ENCODE peak calls at places on chromosomes 6 and 20, in four cellular contexts. One of them, this sample, is unnamed.
A peak's percentile ranks its signal among the peaks of the same experiment; 100 is the strongest.

GRCh38 chr20:32830437-32830836 is 10.7 kb downstream of the MAPRE1 start:
- DNase-seq in HepG2: no peak
- DNase-seq in GM12892: no peak
- DNase-seq in GM12878: no peak
- DNase-seq in this sample: no peak

GRCh38 chr6:137698636-137699035 is 168.4 kb upstream of the TNFAIP3 start:
- DNase-seq in GM12892: no peak
- DNase-seq in HepG2: no peak
- DNase-seq in GM12878: no peak
- DNase-seq in this sample: no peak

GRCh38 chr6:98747246-98747645 is 87.1 kb upstream of the POU3F2 start:
- DNase-seq in GM12892: no peak
- DNase-seq in HepG2: no peak
- DNase-seq in GM12878: no peak
- DNase-seq in this sample: no peak

GRCh38 chr20:51029963-51030930 is 7.3 kb upstream of the KCNG1 start:
- DNase-seq in GM12878: no peak
- DNase-seq in HepG2: no peak
- DNase-seq in GM12892: no peak
- DNase-seq in this sample: no peak

GRCh38 chr20:56663660-56664059 is 34.6 kb downstream of the TFAP2C start:
- DNase-seq in GM12878: no peak
- DNase-seq in GM12892: no peak
- DNase-seq in HepG2: no peak
- DNase-seq in this sample: no peak

GRCh38 chr6:31569861-31570536 is 2.1 kb upstream of the LTA start:
- DNase-seq in GM12878: no peak
- DNase-seq in GM12892: no peak
- DNase-seq in HepG2: no peak
- DNase-seq in this sample: no peak

GRCh38 chr6:106637718-106638341 is 8.5 kb downstream of the QRSL1 start:
- DNase-seq in GM12878: no peak
- DNase-seq in GM12892: no peak
- DNase-seq in HepG2: no peak
- DNase-seq in this sample: no peak

GRCh38 chr6:140174509-140174908 is 800.1 kb upstream of the CITED2 start:
- DNase-seq in GM12892: no peak
- DNase-seq in GM12878: no peak
- DNase-seq in HepG2: no peak
- DNase-seq in this sample: no peak

GRCh38 chr6:13725570-13725969 is 13.9 kb upstream of the RANBP9 start:
- DNase-seq in HepG2: no peak
- DNase-seq in GM12878: no peak
- DNase-seq in GM12892: no peak
- DNase-seq in this sample: no peak

GRCh38 chr20:38242848-38243449 is 17.6 kb downstream of the KIAA1755 start:
- DNase-seq in GM12892: no peak
- DNase-seq in GM12878: no peak
- DNase-seq in HepG2: peak; percentile 31
- DNase-seq in this sample: no peak

GRCh38 chr6:47262226-47262625 is 47.5 kb downstream of the TNFRSF21 start:
- DNase-seq in GM12878: no peak
- DNase-seq in HepG2: no peak
- DNase-seq in GM12892: no peak
- DNase-seq in this sample: no peak

GRCh38 chr20:22924036-22924737 is 110.9 kb upstream of the SSTR4 start:
- DNase-seq in HepG2: no peak
- DNase-seq in GM12892: no peak
- DNase-seq in GM12878: no peak
- DNase-seq in this sample: no peak

GRCh38 chr6:11525468-11526155 is 11.9 kb upstream of the TMEM170B start:
- DNase-seq in GM12878: no peak
- DNase-seq in HepG2: no peak
- DNase-seq in GM12892: no peak
- DNase-seq in this sample: no peak

GRCh38 chr20:9079038-9079731 is 10.3 kb downstream of the PLCB4 start:
- DNase-seq in GM12878: no peak
- DNase-seq in HepG2: no peak
- DNase-seq in GM12892: no peak
- DNase-seq in this sample: no peak

GRCh38 chr20:57080796-57081195 is 185.6 kb downstream of the BMP7 start:
- DNase-seq in HepG2: no peak
- DNase-seq in GM12892: no peak
- DNase-seq in GM12878: no peak
- DNase-seq in this sample: no peak

GRCh38 chr6:139150915-139151314 is 16.0 kb downstream of the HECA start:
- DNase-seq in GM12878: no peak
- DNase-seq in GM12892: no peak
- DNase-seq in HepG2: no peak
- DNase-seq in this sample: no peak

GRCh38 chr20:9172908-9173307 is 104.0 kb downstream of the PLCB4 start:
- DNase-seq in GM12892: no peak
- DNase-seq in GM12878: no peak
- DNase-seq in HepG2: no peak
- DNase-seq in this sample: no peak

GRCh38 chr20:61833807-61834610 is 231.7 kb downstream of the TAF4 start:
- DNase-seq in HepG2: no peak
- DNase-seq in GM12892: no peak
- DNase-seq in GM12878: no peak
- DNase-seq in this sample: no peak

GRCh38 chr6:96899019-96899418 is 1.3 kb upstream of the NDUFAF4 start:
- DNase-seq in HepG2: peak; percentile 19
- DNase-seq in GM12878: no peak
- DNase-seq in GM12892: no peak
- DNase-seq in this sample: no peak

GRCh38 chr6:43951063-43951755 is 176.0 kb downstream of the MRPL14 start:
- DNase-seq in GM12892: no peak
- DNase-seq in GM12878: no peak
- DNase-seq in HepG2: peak; percentile 73
- DNase-seq in this sample: no peak

GRCh38 chr20:5720696-5721095 is 29.5 kb upstream of the SHLD1 start:
- DNase-seq in GM12892: no peak
- DNase-seq in HepG2: no peak
- DNase-seq in GM12878: no peak
- DNase-seq in this sample: no peak

GRCh38 chr6:166803455-166803854 is 152.9 kb downstream of the RNASET2 start:
- DNase-seq in HepG2: no peak
- DNase-seq in GM12892: no peak
- DNase-seq in GM12878: no peak
- DNase-seq in this sample: no peak

GRCh38 chr6:22364314-22364713 is 67.5 kb upstream of the PRL start:
- DNase-seq in GM12878: no peak
- DNase-seq in GM12892: no peak
- DNase-seq in HepG2: no peak
- DNase-seq in this sample: no peak

GRCh38 chr6:64256483-64256882 is 620.9 kb downstream of the PHF3 start:
- DNase-seq in HepG2: no peak
- DNase-seq in GM12892: no peak
- DNase-seq in GM12878: no peak
- DNase-seq in this sample: no peak

GRCh38 chr6:151757506-151757955 is 50.0 kb upstream of the ESR1 start:
- DNase-seq in GM12878: peak; percentile 69
- DNase-seq in HepG2: peak; percentile 29
- DNase-seq in GM12892: peak; percentile 14
- DNase-seq in this sample: peak; percentile 32

GRCh38 chr20:49306903-49307336 is 29.1 kb upstream of the ZNFX1 start:
- DNase-seq in HepG2: peak; percentile 60
- DNase-seq in GM12892: no peak
- DNase-seq in GM12878: no peak
- DNase-seq in this sample: no peak

GRCh38 chr6:136696783-136697364 is 95.4 kb downstream of the MAP3K5 start:
- DNase-seq in GM12892: no peak
- DNase-seq in HepG2: no peak
- DNase-seq in GM12878: no peak
- DNase-seq in this sample: no peak
- TF ChIP-seq TAF1 in GM12892: no peak
- TF ChIP-seq TAF1 in HepG2: no peak
- TF ChIP-seq TAF1 in GM12878: no peak
- TF ChIP-seq TAF1 in this sample: no peak

GRCh38 chr20:47276856-47277541 is 79.5 kb downstream of the ZMYND8 start:
- DNase-seq in GM12878: no peak
- DNase-seq in GM12892: no peak
- DNase-seq in HepG2: no peak
- DNase-seq in this sample: no peak
- TF ChIP-seq POLR2AphosphoS5 in GM12878: no peak
- TF ChIP-seq POLR2AphosphoS5 in GM12892: no peak
- TF ChIP-seq POLR2AphosphoS5 in HepG2: peak; percentile 22
- TF ChIP-seq POLR2AphosphoS5 in this sample: no peak

DNA sequence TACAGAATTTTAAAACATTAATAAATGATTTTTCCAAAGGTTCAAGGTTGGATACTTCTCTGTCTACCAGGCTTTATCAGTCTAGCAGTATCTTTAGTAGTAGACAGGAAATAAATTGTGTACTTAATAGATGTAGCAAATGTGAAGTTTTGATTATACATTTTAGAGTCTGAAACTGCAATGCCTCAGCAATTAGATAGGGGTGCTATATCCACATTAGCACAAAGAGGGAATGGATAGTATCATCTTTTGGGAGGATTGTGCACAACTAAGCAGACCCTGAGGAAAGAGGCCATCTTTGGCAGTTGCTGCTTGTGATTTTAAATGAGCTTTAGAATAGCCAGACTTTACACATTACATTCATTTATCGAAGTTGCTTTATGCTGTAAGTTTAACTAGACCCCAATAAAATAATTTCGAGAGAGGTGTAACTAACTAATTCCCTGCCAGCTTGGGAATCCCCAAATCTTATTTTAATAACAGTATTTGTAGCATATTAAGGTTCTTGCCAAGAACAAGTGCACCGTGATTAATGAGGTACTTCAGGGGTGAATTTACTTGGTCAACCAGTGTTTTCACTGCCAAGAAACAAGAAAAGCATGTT is 2.8 kb downstream of the KCNQ5 start:
- DNase-seq in HepG2: no peak
- DNase-seq in GM12878: peak; percentile 70
- DNase-seq in GM12892: no peak
- DNase-seq in this sample: no peak
- TF ChIP-seq TAF1 in HepG2: no peak
- TF ChIP-seq TAF1 in GM12878: no peak
- TF ChIP-seq TAF1 in GM12892: no peak
- TF ChIP-seq TAF1 in this sample: no peak

GRCh38 chr20:39421571-39422099 is 459.5 kb downstream of the DHX35 start:
- DNase-seq in GM12878: no peak
- DNase-seq in GM12892: no peak
- DNase-seq in HepG2: no peak
- DNase-seq in this sample: no peak
- TF ChIP-seq POLR2AphosphoS5 in GM12878: no peak
- TF ChIP-seq POLR2AphosphoS5 in GM12892: no peak
- TF ChIP-seq POLR2AphosphoS5 in HepG2: no peak
- TF ChIP-seq POLR2AphosphoS5 in this sample: no peak

GRCh38 chr6:148565931-148566663 is 180.7 kb upstream of the UST start:
- DNase-seq in GM12878: no peak
- DNase-seq in GM12892: no peak
- DNase-seq in HepG2: no peak
- DNase-seq in this sample: no peak
- TF ChIP-seq TAF1 in GM12878: no peak
- TF ChIP-seq TAF1 in GM12892: no peak
- TF ChIP-seq TAF1 in HepG2: no peak
- TF ChIP-seq TAF1 in this sample: no peak

GRCh38 chr6:37078814-37079213 is 73.4 kb downstream of the FGD2 start:
- DNase-seq in HepG2: no peak
- DNase-seq in GM12892: no peak
- DNase-seq in GM12878: no peak
- DNase-seq in this sample: no peak

GRCh38 chr6:37081042-37081607 is 75.7 kb downstream of the FGD2 start:
- DNase-seq in HepG2: no peak
- DNase-seq in GM12892: no peak
- DNase-seq in GM12878: no peak
- DNase-seq in this sample: no peak

GRCh38 chr6:37074053-37074827 is 68.8 kb downstream of the FGD2 start:
- DNase-seq in GM12892: no peak
- DNase-seq in GM12878: no peak
- DNase-seq in HepG2: no peak
- DNase-seq in this sample: no peak

GRCh38 chr6:37082390-37082789 is 76.9 kb downstream of the FGD2 start:
- DNase-seq in HepG2: no peak
- DNase-seq in GM12892: no peak
- DNase-seq in GM12878: no peak
- DNase-seq in this sample: no peak

GRCh38 chr6:37077459-37078296 is 72.2 kb downstream of the FGD2 start:
- DNase-seq in GM12878: no peak
- DNase-seq in HepG2: no peak
- DNase-seq in GM12892: no peak
- DNase-seq in this sample: no peak
- TF ChIP-seq POLR2AphosphoS5 in GM12878: no peak
- TF ChIP-seq POLR2AphosphoS5 in HepG2: no peak
- TF ChIP-seq POLR2AphosphoS5 in GM12892: no peak
- TF ChIP-seq POLR2AphosphoS5 in this sample: no peak

GRCh38 chr6:128118401-128118800 is 217.5 kb upstream of the THEMIS start:
- DNase-seq in GM12892: no peak
- DNase-seq in HepG2: no peak
- DNase-seq in GM12878: no peak
- DNase-seq in this sample: no peak

GRCh38 chr6:128117916-128118315 is 217.1 kb upstream of the THEMIS start:
- DNase-seq in HepG2: no peak
- DNase-seq in GM12878: no peak
- DNase-seq in GM12892: no peak
- DNase-seq in this sample: no peak

GRCh38 chr6:128114164-128114563 is 213.3 kb upstream of the THEMIS start:
- DNase-seq in GM12892: no peak
- DNase-seq in GM12878: no peak
- DNase-seq in HepG2: no peak
- DNase-seq in this sample: no peak

GRCh38 chr6:128111096-128111495 is 210.2 kb upstream of the THEMIS start:
- DNase-seq in GM12878: no peak
- DNase-seq in HepG2: no peak
- DNase-seq in GM12892: no peak
- DNase-seq in this sample: no peak

GRCh38 chr6:128112494-128112893 is 211.6 kb upstream of the THEMIS start:
- DNase-seq in GM12892: no peak
- DNase-seq in GM12878: no peak
- DNase-seq in HepG2: no peak
- DNase-seq in this sample: no peak
- TF ChIP-seq TAF1 in GM12892: no peak
- TF ChIP-seq TAF1 in GM12878: no peak
- TF ChIP-seq TAF1 in HepG2: no peak
- TF ChIP-seq TAF1 in this sample: no peak

This sample was measured in GM12891.